ENCODE peak calls at places on chromosomes 2 and 18, in nine cellular contexts. P is Right ventricle myocardium superior; I is astrocyte of the spinal cord; C is NCI-H2107; K is GM12891; U is NCI-H146; F is D341Med; N is left cardiac atrium; X is stimulated activated CD8-positive, alpha-beta memory T cell treated with anti-CD3 and anti-CD28 coated beads, Interleukin-15, amount 100 ng/mL, for 4 hours. L is an unnamed sample.

GRCh38 chr2:68771211-68771721 is 36.7 kb downstream of the ARHGAP25 start:
- DNase-seq in P (no peak), I (no peak), C (no peak), K (no peak), U (no peak), F (no peak), N (no peak), X (no peak), L (peak; percentile 36)

GRCh38 chr2:634041-634440 is 43.2 kb downstream of the TMEM18 start:
- DNase-seq in P (no peak), I (no peak), C (no peak), K (no peak), U (no peak), F (no peak), N (no peak), X (no peak), L (no peak)

GRCh38 chr18:63848159-63848558 is 39.3 kb upstream of the SERPINB2 start:
- DNase-seq in P (no peak), I (peak; percentile 72), C (no peak), K (no peak), U (peak; percentile 66), F (peak; percentile 59), N (no peak), X (no peak), L (peak; percentile 13)

GRCh38 chr18:10142056-10142455 is 228.2 kb downstream of the VAPA start:
- DNase-seq in P (no peak), I (no peak), C (no peak), K (no peak), U (no peak), F (no peak), N (no peak), X (no peak), L (no peak)

GRCh38 chr2:177692828-177693269 is 300.3 kb downstream of the AGPS start:
- DNase-seq in P (no peak), I (no peak), C (no peak), K (no peak), U (no peak), F (no peak), N (no peak), X (no peak), L (no peak)

GRCh38 chr18:56202567-56203136 is 435.7 kb downstream of the TXNL1 start:
- DNase-seq in P (no peak), I (peak; percentile 45), C (no peak), K (no peak), U (no peak), F (no peak), N (no peak), X (no peak), L (no peak)

GRCh38 chr2:110881908-110882307 is 149.5 kb downstream of the ACOXL start:
- DNase-seq in P (no peak), I (no peak), C (no peak), K (no peak), U (no peak), F (no peak), N (no peak), X (no peak), L (no peak)

GRCh38 chr2:1546023-1546591 is 132.8 kb downstream of the TPO start:
- DNase-seq in P (no peak), I (peak; percentile 58), C (peak; percentile 58), K (no peak), U (peak; percentile 26), F (peak; percentile 63), N (no peak), X (no peak), L (peak; percentile 48)

GRCh38 chr2:212052412-212053159 is 486.0 kb downstream of the ERBB4 start:
- DNase-seq in P (no peak), I (peak; percentile 78), C (no peak), K (no peak), U (no peak), F (no peak), N (no peak), X (no peak), L (no peak)

GRCh38 chr2:72182547-72183460 is 35.1 kb upstream of the CYP26B1 start:
- DNase-seq in P (peak; percentile 67), I (no peak), C (no peak), K (no peak), U (no peak), F (no peak), N (no peak), X (no peak), L (no peak)

GRCh38 chr18:12308386-12309100 is 502 bp downstream of the TUBB6 start:
- DNase-seq in P (peak; percentile 93), I (peak; percentile 89), C (no peak), K (peak; percentile 62), U (peak; percentile 78), F (peak; percentile 90), N (peak; percentile 94), X (no peak), L (peak; percentile 87)

GRCh38 chr2:226771067-226771466 is 28.6 kb downstream of the IRS1 start:
- DNase-seq in P (no peak), I (no peak), C (no peak), K (no peak), U (no peak), F (no peak), N (no peak), X (no peak), L (no peak)

GRCh38 chr18:79167526-79168190 is 98.5 kb downstream of the ATP9B start:
- DNase-seq in P (peak; percentile 84), I (no peak), C (no peak), K (no peak), U (no peak), F (no peak), N (peak; percentile 46), X (no peak), L (no peak)

GRCh38 chr2:95121495-95122196 is at the start of gene MRPS5:
- DNase-seq in P (peak; percentile 93), I (peak; percentile 74), C (peak; percentile 63), K (peak; percentile 92), U (peak; percentile 78), F (peak; percentile 97), N (peak; percentile 91), X (peak; percentile 77), L (peak; percentile 94)

GRCh38 chr2:7728388-7728787 is 811.2 kb downstream of the RNF144A start:
- DNase-seq in P (no peak), I (no peak), C (no peak), K (no peak), U (no peak), F (no peak), N (no peak), X (no peak), L (no peak)

L was measured in GM20000.